ENCODE peak calls at places on chromosomes 13 and 19, in five cellular contexts. X is activated T-helper 2 cell treated with anti-CD3 and anti-CD28 coated beads, Interferon-gamma antibody, Interleukin-2, Interleukin-4, amounts not matched to agents 10 μg/mL and 5 μg/mL and 100 μg/mL, durations not matched to agents 14 hours and 24 hours and 36 hours; Z is kidney epithelial cell; O is stimulated activated CD4-positive, alpha-beta T cell treated with anti-CD3 and anti-CD28 coated beads, Interleukin-4, amount 100 ng/mL, for 1 hour; W is HCT116. R is an unnamed sample.
A peak's percentile ranks its signal among the peaks of the same experiment; 100 is the strongest.

GRCh38 chr19:47411101-47411500 is 8.2 kb downstream of the MEIS3 start:
- DNase-seq in X (no peak), Z (no peak), O (no peak), W (no peak), R (no peak)

GRCh38 chr13:70448820-70449219 is 340.6 kb upstream of the KLHL1 start:
- DNase-seq in X (no peak), Z (no peak), O (no peak), W (no peak), R (no peak)

GRCh38 chr19:31880283-31880682 is 465.1 kb upstream of the ZNF507 start:
- DNase-seq in X (no peak), Z (no peak), O (no peak), W (no peak), R (no peak)

GRCh38 chr13:111658150-111659100 is 338.0 kb downstream of the TEX29 start:
- DNase-seq in X (no peak), Z (no peak), O (no peak), W (no peak), R (no peak)

GRCh38 chr19:48398329-48399235 is 5.1 kb downstream of the GRIN2D start:
- DNase-seq in X (peak; percentile 84), Z (no peak), O (peak; percentile 84), W (peak; percentile 91), R (peak; percentile 83)

GRCh38 chr19:40614595-40615411 is 13.6 kb downstream of the LTBP4 start:
- DNase-seq in X (peak; percentile 73), Z (no peak), O (peak; percentile 98), W (peak; percentile 87), R (peak; percentile 92)

GRCh38 chr13:51942189-51942588 is 69.1 kb downstream of the ATP7B start:
- DNase-seq in X (peak; percentile 26), Z (no peak), O (peak; percentile 11), W (peak; percentile 19), R (no peak)

GRCh38 chr13:30832377-30832776 is 73.7 kb upstream of the MEDAG start:
- DNase-seq in X (no peak), Z (no peak), O (no peak), W (no peak), R (no peak)

GRCh38 chr13:112901951-112902651 is 66.9 kb upstream of the MCF2L start:
- DNase-seq in X (no peak), Z (no peak), O (no peak), W (no peak), R (no peak)

R was measured in NAMALWA.